ENCODE peak calls at places on chromosomes 7 and 10, in six cellular contexts. D is NCI-H1092 treated with DMSO at 0.1 percent for 48 hours, R is erythroblast, W is spleen, E is bronchial epithelial cell, S is prostate gland. N is an unnamed sample.

GRCh38 chr10:13651969-13652720 is 65.4 kb downstream of the PRPF18 start:
- DNase-seq in S (no peak), W (no peak), R (no peak), E (peak), D (no peak), N (no peak)

GRCh38 chr7:134701272-134701671 is 54.6 kb downstream of the BPGM start:
- DNase-seq in R (peak), D (peak), E (peak), W (no peak), S (no peak), N (no peak)

GRCh38 chr10:97676770-97677581 is 10.1 kb downstream of the AVPI1 start:
- DNase-seq in S (no peak), D (peak), W (peak), R (peak), E (peak), N (no peak)

GRCh38 chr7:338295-339061 is 48.5 kb downstream of the FOXL3 start:
- DNase-seq in S (no peak), R (no peak), E (no peak), D (no peak), W (peak), N (no peak)

GRCh38 chr10:132248455-132249231 is 59.1 kb downstream of the STK32C start:
- DNase-seq in W (peak), D (peak), E (no peak), R (peak), S (no peak), N (no peak)

GRCh38 chr7:22110881-22111280 is 165.2 kb upstream of the CDCA7L start:
- DNase-seq in D (no peak), E (no peak), S (no peak), W (no peak), R (no peak), N (no peak)

GRCh38 chr10:74924251-74924954 is 98.0 kb downstream of the KAT6B start:
- DNase-seq in R (no peak), S (no peak), W (no peak), E (peak), D (no peak), N (no peak)

GRCh38 chr7:28958235-28958945 is at the start of gene TRIL:
- DNase-seq in E (no peak), R (no peak), S (peak), W (peak), D (peak), N (peak)

GRCh38 chr7:151936207-151936606 is 20.0 kb upstream of the GALNTL5 start:
- DNase-seq in R (no peak), W (no peak), S (no peak), E (no peak), D (no peak), N (no peak)

GRCh38 chr7:39534599-39534998 is 31.6 kb upstream of the YAE1 start:
- DNase-seq in D (no peak), S (no peak), E (no peak), R (no peak), W (no peak), N (no peak)

N was measured in ureter.